ENCODE peak calls at places on chromosomes 12 and 14, in six cellular contexts. P is endothelial cell, S is NCI-H524, R is lower lobe of right lung, C is GM18507, N is fibroblast of mammary gland. B is an unnamed sample.

GRCh38 chr12:53561590-53561953 is 54.3 kb upstream of the NPFF start:
- DNase-seq in P (no peak), S (no peak), R (no peak), C (no peak), N (peak; percentile 93), B (no peak)

GRCh38 chr14:102774391-102775153 is 2.7 kb upstream of the TRAF3 start:
- DNase-seq in P (peak; percentile 48), S (peak; percentile 72), R (no peak), C (no peak), N (peak; percentile 77), B (peak; percentile 61)

GRCh38 chr12:55839345-55840140 is 3.2 kb downstream of the MMP19 start:
- DNase-seq in P (no peak), S (no peak), R (no peak), C (no peak), N (no peak), B (no peak)

GRCh38 chr14:78752789-78753188 is 582.6 kb downstream of the NRXN3 start:
- DNase-seq in P (no peak), S (no peak), R (no peak), C (no peak), N (peak; percentile 17), B (peak; percentile 71)

GRCh38 chr12:116123511-116124258 is 153.8 kb downstream of the MED13L start:
- DNase-seq in P (no peak), S (peak; percentile 71), R (peak; percentile 48), C (no peak), N (peak; percentile 73), B (no peak)

GRCh38 chr12:53298154-53298553 is 1.3 kb upstream of the MYG1 start:
- DNase-seq in P (no peak), S (no peak), R (no peak), C (no peak), N (peak; percentile 92), B (no peak)

GRCh38 chr12:55729592-55730446 is 1.0 kb upstream of the CD63 start:
- DNase-seq in P (peak; percentile 77), S (peak; percentile 85), R (peak; percentile 94), C (no peak), N (peak; percentile 94), B (peak; percentile 97)

GRCh38 chr14:68182492-68182891 is 362.9 kb downstream of the RAD51B start:
- DNase-seq in P (no peak), S (no peak), R (no peak), C (no peak), N (no peak), B (no peak)

GRCh38 chr12:27468241-27468640 is 21.7 kb downstream of the SMCO2 start:
- DNase-seq in P (no peak), S (no peak), R (no peak), C (no peak), N (peak; percentile 11), B (no peak)

GRCh38 chr12:105331805-105332251 is 1.3 kb downstream of the C12orf75 start:
- DNase-seq in P (no peak), S (no peak), R (no peak), C (no peak), N (no peak), B (no peak)

GRCh38 chr14:32650030-32650429 is 288.6 kb upstream of the NPAS3 start:
- DNase-seq in P (no peak), S (no peak), R (no peak), C (no peak), N (no peak), B (no peak)

GRCh38 chr14:103401223-103402214 is 16.3 kb downstream of the MARK3 start:
- DNase-seq in P (no peak), S (no peak), R (no peak), C (no peak), N (peak; percentile 89), B (no peak)

GRCh38 chr14:69561893-69562292 is 12.8 kb downstream of the CCDC177 start:
- DNase-seq in P (no peak), S (no peak), R (no peak), C (no peak), N (no peak), B (no peak)

GRCh38 chr14:65639216-65639615 is 226.7 kb downstream of the FUT8 start:
- DNase-seq in P (no peak), S (no peak), R (no peak), C (no peak), N (peak; percentile 6), B (no peak)

GRCh38 chr14:21300892-21301291 is 21.0 kb downstream of the RPGRIP1 start:
- DNase-seq in P (peak; percentile 41), S (peak; percentile 59), R (peak; percentile 47), C (no peak), N (no peak), B (no peak)

B was measured in kidney.